ENCODE peak calls at places on chromosomes 12 and 14, in five cellular contexts. I, Q, L, O and T are unnamed samples.

GRCh38 chr14:66610154-66610563 is 102.2 kb downstream of the GPHN start:
- DNase-seq in I (no peak), Q (no peak), L (no peak), O (no peak), T (peak; percentile 31)

GRCh38 chr12:72547593-72547992 is 275.4 kb downstream of the TRHDE start:
- DNase-seq in I (no peak), Q (no peak), L (no peak), O (no peak), T (no peak)

GRCh38 chr12:126210026-126210425 is 1144.8 kb downstream of the AACS start:
- DNase-seq in I (no peak), Q (no peak), L (no peak), O (no peak), T (no peak)

GRCh38 chr14:33469898-33470297 is 481.0 kb downstream of the EGLN3 start:
- DNase-seq in I (no peak), Q (no peak), L (no peak), O (no peak), T (no peak)

GRCh38 chr12:113200016-113200797 is 14.7 kb downstream of the RITA1 start:
- DNase-seq in I (no peak), Q (no peak), L (no peak), O (no peak), T (no peak)

GRCh38 chr14:35883677-35884293 is 57.6 kb downstream of the BRMS1L start:
- DNase-seq in I (no peak), Q (peak; percentile 2), L (no peak), O (no peak), T (peak; percentile 46)

GRCh38 chr14:77026930-77027537 is 1.5 kb downstream of the IRF2BPL start:
- DNase-seq in I (peak; percentile 93), Q (peak; percentile 33), L (no peak), O (no peak), T (peak; percentile 78)

GRCh38 chr12:108603743-108604142 is 5.9 kb upstream of the TMEM119 start:
- DNase-seq in I (no peak), Q (no peak), L (no peak), O (no peak), T (no peak)

GRCh38 chr12:42262271-42262670 is 24.2 kb upstream of the YAF2 start:
- DNase-seq in I (no peak), Q (no peak), L (no peak), O (no peak), T (no peak)

GRCh38 chr12:95473440-95473946 is 459 bp upstream of the METAP2 start:
- DNase-seq in I (no peak), Q (peak; percentile 22), L (peak; percentile 2), O (no peak), T (peak; percentile 56)

GRCh38 chr12:33617218-33617617 is 177.6 kb upstream of the SYT10 start:
- DNase-seq in I (no peak), Q (no peak), L (no peak), O (no peak), T (no peak)

GRCh38 chr14:105314287-105315185 is at the start of gene PACS2:
- DNase-seq in I (peak; percentile 92), Q (peak; percentile 62), L (peak; percentile 51), O (peak; percentile 55), T (peak; percentile 93)

GRCh38 chr12:58668831-58669230 is 251.5 kb downstream of the LRIG3 start:
- DNase-seq in I (no peak), Q (no peak), L (no peak), O (no peak), T (no peak)

GRCh38 chr14:79837699-79838098 is 373.6 kb downstream of the DIO2 start:
- DNase-seq in I (no peak), Q (no peak), L (no peak), O (no peak), T (no peak)

GRCh38 chr12:114396153-114396868 is 9.6 kb downstream of the TBX5 start:
- DNase-seq in I (no peak), Q (no peak), L (no peak), O (no peak), T (no peak)

GRCh38 chr14:32561520-32561919 is 232.4 kb downstream of the AKAP6 start:
- DNase-seq in I (no peak), Q (peak; percentile 40), L (no peak), O (no peak), T (no peak)

GRCh38 chr12:54603872-54604271 is 15.4 kb upstream of the PPP1R1A start:
- DNase-seq in I (peak; percentile 35), Q (no peak), L (no peak), O (no peak), T (no peak)

GRCh38 chr14:68143341-68143807 is 323.8 kb downstream of the RAD51B start:
- DNase-seq in I (no peak), Q (peak; percentile 88), L (no peak), O (no peak), T (peak; percentile 76)

GRCh38 chr14:103336191-103336590 is 2.2 kb downstream of the EIF5 start:
- DNase-seq in I (no peak), Q (no peak), L (no peak), O (no peak), T (no peak)

GRCh38 chr12:51941011-51941561 is 10.4 kb upstream of the ACVR1B start:
- DNase-seq in I (no peak), Q (no peak), L (no peak), O (no peak), T (no peak)

GRCh38 chr12:107884769-107885694 is 110.5 kb downstream of the ASCL4 start:
- DNase-seq in I (no peak), Q (peak; percentile 38), L (no peak), O (peak; percentile 16), T (peak; percentile 71)

GRCh38 chr12:24903305-24904088 is 45.4 kb downstream of the BCAT1 start:
- DNase-seq in I (no peak), Q (peak; percentile 28), L (no peak), O (peak; percentile 71), T (peak; percentile 50)

GRCh38 chr12:67928621-67929369 is 60.5 kb upstream of the IFNG-AS1 start:
- DNase-seq in I (no peak), Q (peak; percentile 29), L (no peak), O (no peak), T (no peak)

GRCh38 chr12:93819048-93819491 is 141.9 kb downstream of the CRADD start:
- DNase-seq in I (no peak), Q (peak; percentile 85), L (no peak), O (peak; percentile 51), T (peak; percentile 86)

GRCh38 chr12:78698747-78699146 is 165.8 kb upstream of the SYT1 start:
- DNase-seq in I (no peak), Q (no peak), L (no peak), O (no peak), T (peak; percentile 53)

GRCh38 chr12:112111931-112112330 is 3.3 kb upstream of the NAA25 start:
- DNase-seq in I (no peak), Q (no peak), L (no peak), O (no peak), T (no peak)

GRCh38 chr12:132500137-132500855 is 10.3 kb downstream of the FBRSL1 start:
- DNase-seq in I (no peak), Q (no peak), L (no peak), O (no peak), T (no peak)

GRCh38 chr12:34348064-34348463 is 325.8 kb downstream of the ALG10 start:
- DNase-seq in I (no peak), Q (no peak), L (no peak), O (no peak), T (no peak)